ENCODE peak calls at places on chromosomes 3 and 15, in five cellular contexts. One of them, this sample, is unnamed.

GRCh38 chr15:101613130-101614000 is 38.8 kb downstream of the TM2D3 start:
- DNase-seq in mesenchymal stem cell: peak
- DNase-seq in trophoblast cell: peak
- DNase-seq in mesendoderm: no peak
- DNase-seq in IMR-90: peak
- DNase-seq in this sample: no peak

GRCh38 chr3:17183951-17184550 is 299.3 kb downstream of the PLCL2 start:
- DNase-seq in IMR-90: peak
- DNase-seq in trophoblast cell: no peak
- DNase-seq in mesenchymal stem cell: peak
- DNase-seq in mesendoderm: peak
- DNase-seq in this sample: no peak

GRCh38 chr3:1183320-1184048 is 90.7 kb downstream of the CNTN6 start:
- DNase-seq in IMR-90: peak
- DNase-seq in mesendoderm: no peak
- DNase-seq in mesenchymal stem cell: no peak
- DNase-seq in trophoblast cell: no peak
- DNase-seq in this sample: no peak

GRCh38 chr3:33159234-33159633 is 45.4 kb downstream of the CRTAP start:
- DNase-seq in mesenchymal stem cell: no peak
- DNase-seq in IMR-90: no peak
- DNase-seq in mesendoderm: no peak
- DNase-seq in trophoblast cell: no peak
- DNase-seq in this sample: no peak

GRCh38 chr15:74785716-74786032 is 3.8 kb downstream of the CSK start:
- DNase-seq in IMR-90: no peak
- DNase-seq in trophoblast cell: no peak
- DNase-seq in mesenchymal stem cell: no peak
- DNase-seq in mesendoderm: no peak
- DNase-seq in this sample: no peak

GRCh38 chr15:61921093-61921492 is 139.2 kb downstream of the VPS13C start:
- DNase-seq in mesenchymal stem cell: no peak
- DNase-seq in IMR-90: peak
- DNase-seq in mesendoderm: no peak
- DNase-seq in trophoblast cell: no peak
- DNase-seq in this sample: no peak

GRCh38 chr3:51585197-51585596 is 46.7 kb downstream of the RAD54L2 start:
- DNase-seq in trophoblast cell: no peak
- DNase-seq in mesenchymal stem cell: no peak
- DNase-seq in IMR-90: no peak
- DNase-seq in mesendoderm: no peak
- DNase-seq in this sample: no peak

GRCh38 chr3:29226709-29227108 is 54.2 kb upstream of the RBMS3 start:
- DNase-seq in trophoblast cell: no peak
- DNase-seq in IMR-90: peak
- DNase-seq in mesendoderm: no peak
- DNase-seq in mesenchymal stem cell: no peak
- DNase-seq in this sample: no peak

GRCh38 chr3:67389176-67389575 is 265.2 kb downstream of the SUCLG2 start:
- DNase-seq in mesenchymal stem cell: no peak
- DNase-seq in IMR-90: no peak
- DNase-seq in mesendoderm: no peak
- DNase-seq in trophoblast cell: no peak
- DNase-seq in this sample: no peak

GRCh38 chr15:89127054-89127702 is 38.9 kb downstream of the ABHD2 start:
- DNase-seq in mesenchymal stem cell: no peak
- DNase-seq in IMR-90: peak
- DNase-seq in mesendoderm: no peak
- DNase-seq in trophoblast cell: no peak
- DNase-seq in this sample: no peak

GRCh38 chr3:195384952-195385351 is 57.9 kb downstream of the ACAP2 start:
- DNase-seq in mesendoderm: peak
- DNase-seq in mesenchymal stem cell: no peak
- DNase-seq in trophoblast cell: no peak
- DNase-seq in IMR-90: no peak
- DNase-seq in this sample: no peak

GRCh38 chr3:78855190-78855589 is 912.6 kb downstream of the ROBO1 start:
- DNase-seq in trophoblast cell: no peak
- DNase-seq in mesendoderm: no peak
- DNase-seq in mesenchymal stem cell: no peak
- DNase-seq in IMR-90: no peak
- DNase-seq in this sample: no peak

GRCh38 chr3:13452490-13453335 is 27.4 kb upstream of the HDAC11 start:
- DNase-seq in trophoblast cell: peak
- DNase-seq in mesendoderm: peak
- DNase-seq in IMR-90: peak
- DNase-seq in mesenchymal stem cell: peak
- DNase-seq in this sample: no peak

GRCh38 chr3:73681610-73682009 is 56.9 kb upstream of the PDZRN3 start:
- DNase-seq in IMR-90: peak
- DNase-seq in mesendoderm: no peak
- DNase-seq in trophoblast cell: no peak
- DNase-seq in mesenchymal stem cell: no peak
- DNase-seq in this sample: no peak

GRCh38 chr3:194212869-194213320 is 76.9 kb downstream of the HES1 start:
- DNase-seq in mesenchymal stem cell: no peak
- DNase-seq in trophoblast cell: no peak
- DNase-seq in mesendoderm: peak
- DNase-seq in IMR-90: no peak
- DNase-seq in this sample: peak

GRCh38 chr3:131526801-131527347 is 24.1 kb upstream of the MRPL3 start:
- DNase-seq in mesenchymal stem cell: peak
- DNase-seq in mesendoderm: peak
- DNase-seq in IMR-90: peak
- DNase-seq in trophoblast cell: peak
- DNase-seq in this sample: peak

GRCh38 chr3:10942806-10943205 is 49.7 kb upstream of the SLC6A1 start:
- DNase-seq in mesendoderm: no peak
- DNase-seq in IMR-90: no peak
- DNase-seq in trophoblast cell: no peak
- DNase-seq in mesenchymal stem cell: no peak
- DNase-seq in this sample: no peak

GRCh38 chr15:66734961-66735908 is 33.2 kb downstream of the SMAD6 start:
- DNase-seq in IMR-90: no peak
- DNase-seq in trophoblast cell: no peak
- DNase-seq in mesenchymal stem cell: no peak
- DNase-seq in mesendoderm: no peak
- DNase-seq in this sample: no peak

GRCh38 chr15:38316311-38316710 is 63.7 kb downstream of the SPRED1 start:
- DNase-seq in trophoblast cell: no peak
- DNase-seq in mesenchymal stem cell: no peak
- DNase-seq in mesendoderm: no peak
- DNase-seq in IMR-90: peak
- DNase-seq in this sample: no peak

GRCh38 chr15:25608926-25609325 is 170.1 kb upstream of the UBE3A start:
- DNase-seq in mesenchymal stem cell: no peak
- DNase-seq in IMR-90: no peak
- DNase-seq in trophoblast cell: no peak
- DNase-seq in mesendoderm: no peak
- DNase-seq in this sample: no peak

GRCh38 chr3:47366833-47367232 is 14.0 kb upstream of the PTPN23 start:
- DNase-seq in trophoblast cell: no peak
- DNase-seq in IMR-90: no peak
- DNase-seq in mesenchymal stem cell: no peak
- DNase-seq in mesendoderm: no peak
- DNase-seq in this sample: no peak

GRCh38 chr15:39874890-39875549 is 45.0 kb downstream of the GPR176 start:
- DNase-seq in mesenchymal stem cell: peak
- DNase-seq in trophoblast cell: peak
- DNase-seq in mesendoderm: peak
- DNase-seq in IMR-90: no peak
- DNase-seq in this sample: no peak

GRCh38 chr3:14150078-14150477 is 25.2 kb downstream of the TMEM43 start:
- DNase-seq in mesendoderm: no peak
- DNase-seq in mesenchymal stem cell: no peak
- DNase-seq in trophoblast cell: no peak
- DNase-seq in IMR-90: no peak
- DNase-seq in this sample: peak

GRCh38 chr3:127170794-127171193 is 22.1 kb upstream of the PRR23E start:
- DNase-seq in IMR-90: peak
- DNase-seq in mesenchymal stem cell: peak
- DNase-seq in mesendoderm: peak
- DNase-seq in trophoblast cell: no peak
- DNase-seq in this sample: peak

GRCh38 chr15:69292826-69293420 is 5.8 kb upstream of the PAQR5 start:
- DNase-seq in mesenchymal stem cell: no peak
- DNase-seq in trophoblast cell: no peak
- DNase-seq in mesendoderm: no peak
- DNase-seq in IMR-90: no peak
- DNase-seq in this sample: no peak

GRCh38 chr3:132486086-132486485 is 68.8 kb downstream of the DNAJC13 start:
- DNase-seq in mesenchymal stem cell: no peak
- DNase-seq in trophoblast cell: no peak
- DNase-seq in IMR-90: peak
- DNase-seq in mesendoderm: no peak
- DNase-seq in this sample: no peak

GRCh38 chr15:71083349-71083748 is 31.9 kb upstream of the THSD4 start:
- DNase-seq in trophoblast cell: no peak
- DNase-seq in IMR-90: peak
- DNase-seq in mesendoderm: no peak
- DNase-seq in mesenchymal stem cell: no peak
- DNase-seq in this sample: no peak

GRCh38 chr3:264394-265156 is 68.0 kb downstream of the CHL1 start:
- DNase-seq in IMR-90: peak
- DNase-seq in trophoblast cell: peak
- DNase-seq in mesenchymal stem cell: peak
- DNase-seq in mesendoderm: no peak
- DNase-seq in this sample: no peak

GRCh38 chr3:73258057-73258456 is 196.6 kb downstream of the EBLN2 start:
- DNase-seq in mesenchymal stem cell: no peak
- DNase-seq in trophoblast cell: no peak
- DNase-seq in IMR-90: no peak
- DNase-seq in mesendoderm: no peak
- DNase-seq in this sample: no peak

GRCh38 chr3:131972091-131972490 is 62.7 kb downstream of the CPNE4 start:
- DNase-seq in trophoblast cell: no peak
- DNase-seq in mesenchymal stem cell: no peak
- DNase-seq in IMR-90: no peak
- DNase-seq in mesendoderm: no peak
- DNase-seq in this sample: no peak

GRCh38 chr15:40332138-40332781 is 8.5 kb downstream of the CCDC9B start:
- DNase-seq in mesenchymal stem cell: no peak
- DNase-seq in IMR-90: no peak
- DNase-seq in trophoblast cell: no peak
- DNase-seq in mesendoderm: no peak
- DNase-seq in this sample: no peak

GRCh38 chr3:141055536-141056445 is 4.6 kb downstream of the SPSB4 start:
- DNase-seq in mesenchymal stem cell: no peak
- DNase-seq in trophoblast cell: no peak
- DNase-seq in mesendoderm: no peak
- DNase-seq in IMR-90: no peak
- DNase-seq in this sample: no peak

GRCh38 chr3:142445816-142446254 is 2.0 kb downstream of the XRN1 start:
- DNase-seq in IMR-90: peak
- DNase-seq in mesendoderm: no peak
- DNase-seq in trophoblast cell: no peak
- DNase-seq in mesenchymal stem cell: peak
- DNase-seq in this sample: no peak

GRCh38 chr3:187014417-187014864 is 84.1 kb downstream of the ST6GAL1 start:
- DNase-seq in IMR-90: peak
- DNase-seq in mesendoderm: no peak
- DNase-seq in trophoblast cell: no peak
- DNase-seq in mesenchymal stem cell: no peak
- DNase-seq in this sample: no peak

DNA sequence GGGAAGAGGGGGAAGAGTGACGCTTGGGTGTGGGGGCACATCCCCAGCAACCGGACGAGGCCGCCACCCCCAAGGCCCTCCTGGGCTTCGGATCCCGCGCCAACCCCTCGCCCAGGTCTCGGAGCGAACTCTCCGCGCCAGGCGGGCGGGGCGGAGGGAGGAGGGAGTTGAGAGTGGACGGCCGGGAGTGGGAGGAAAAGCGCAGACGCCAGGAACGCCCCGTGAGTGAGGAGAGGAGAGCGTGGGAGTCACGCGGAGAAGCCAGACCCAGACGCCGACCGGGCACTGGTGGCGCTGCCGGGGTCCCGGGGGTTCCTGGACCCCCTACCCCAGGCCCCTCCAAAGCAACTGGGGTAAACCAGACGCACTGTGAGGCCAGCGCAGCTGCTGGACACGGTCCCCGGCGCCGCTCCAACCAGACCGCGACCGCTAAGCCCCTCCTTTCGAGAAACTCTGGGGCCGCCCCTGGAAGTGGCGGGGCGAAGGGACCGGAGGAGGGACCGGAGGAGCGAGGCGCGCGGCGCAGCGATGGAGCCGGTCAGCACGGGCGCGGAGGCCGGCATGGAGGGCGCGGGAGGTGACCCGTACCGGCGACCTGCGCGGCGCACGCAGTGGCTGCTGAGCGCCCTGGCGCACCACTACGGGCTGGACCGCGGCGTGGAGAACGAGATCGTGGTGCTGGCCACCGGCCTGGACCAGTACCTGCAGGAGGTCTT is at the start of gene EFCC1:
- DNase-seq in trophoblast cell: no peak
- DNase-seq in IMR-90: no peak
- DNase-seq in mesenchymal stem cell: peak
- DNase-seq in mesendoderm: peak
- DNase-seq in this sample: peak
- H3K23ac ChIP-seq in trophoblast cell: no peak
- H3K23ac ChIP-seq in IMR-90: no peak
- H3K23ac ChIP-seq in mesenchymal stem cell: no peak
- H3K23ac ChIP-seq in mesendoderm: peak
- H3K23ac ChIP-seq in this sample: no peak

GRCh38 chr15:92143765-92144164 is 249.9 kb upstream of the ST8SIA2 start:
- DNase-seq in mesenchymal stem cell: no peak
- DNase-seq in mesendoderm: no peak
- DNase-seq in IMR-90: no peak
- DNase-seq in trophoblast cell: peak
- DNase-seq in this sample: peak
- H3K23ac ChIP-seq in mesenchymal stem cell: no peak
- H3K23ac ChIP-seq in mesendoderm: no peak
- H3K23ac ChIP-seq in IMR-90: no peak
- H3K23ac ChIP-seq in trophoblast cell: no peak
- H3K23ac ChIP-seq in this sample: no peak

GRCh38 chr3:126052196-126053058 is 31.5 kb downstream of the SLC41A3 start:
- DNase-seq in IMR-90: no peak
- DNase-seq in mesenchymal stem cell: no peak
- DNase-seq in trophoblast cell: no peak
- DNase-seq in mesendoderm: no peak
- DNase-seq in this sample: no peak
- H3K23ac ChIP-seq in IMR-90: no peak
- H3K23ac ChIP-seq in mesenchymal stem cell: no peak
- H3K23ac ChIP-seq in trophoblast cell: no peak
- H3K23ac ChIP-seq in mesendoderm: no peak
- H3K23ac ChIP-seq in this sample: no peak

DNA sequence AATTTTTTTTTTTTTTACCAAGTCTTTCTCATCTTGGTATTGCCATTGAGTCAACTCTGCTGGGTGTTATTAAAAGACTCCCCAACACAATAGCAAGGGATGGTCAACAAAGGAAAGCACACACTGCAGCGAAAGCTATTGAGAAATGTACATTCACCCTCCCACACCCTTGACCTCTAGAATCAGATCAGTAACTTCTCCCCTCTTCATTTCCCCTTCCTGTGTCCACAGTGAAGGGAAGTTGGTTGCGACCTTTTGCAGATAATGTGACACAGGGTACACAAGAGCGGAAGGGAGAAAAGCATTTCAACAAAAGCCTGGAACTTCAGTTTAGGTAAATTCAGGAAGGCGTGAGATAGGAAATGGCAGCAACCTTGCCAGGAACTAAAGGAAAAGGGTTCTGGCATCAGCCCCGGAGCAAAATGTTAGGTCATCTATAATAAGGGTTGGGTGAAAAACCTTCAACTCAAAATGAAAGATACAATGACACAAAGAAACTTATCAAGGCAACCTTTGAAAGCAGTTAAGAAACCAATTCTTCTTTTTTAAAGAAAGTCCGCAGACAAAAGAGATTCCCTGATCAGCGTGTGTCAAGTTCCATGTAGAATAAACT is 899.8 kb downstream of the MCTP2 start:
- DNase-seq in IMR-90: no peak
- DNase-seq in mesendoderm: no peak
- DNase-seq in mesenchymal stem cell: no peak
- DNase-seq in trophoblast cell: no peak
- DNase-seq in this sample: no peak
- H3K23ac ChIP-seq in IMR-90: no peak
- H3K23ac ChIP-seq in mesendoderm: no peak
- H3K23ac ChIP-seq in mesenchymal stem cell: no peak
- H3K23ac ChIP-seq in trophoblast cell: no peak
- H3K23ac ChIP-seq in this sample: no peak

This sample was measured in H9.